ENCODE peak calls at places on chromosomes 5 and 9, in ten cellular contexts. One of them, this sample, is unnamed.

GRCh38 chr9:135179041-135179440 is 91.6 kb downstream of the OLFM1 start:
- DNase-seq in tibial artery: no peak
- DNase-seq in A549: no peak
- DNase-seq in skeletal muscle cell: no peak
- DNase-seq in HTR-8/SVneo: no peak
- DNase-seq in NCI-H510A treated with DMSO at 0.1 percent for 48 hours: no peak
- DNase-seq in HFF-Myc: no peak
- DNase-seq in IMR-90: no peak
- DNase-seq in heart right ventricle: no peak
- DNase-seq in AG08396: no peak
- DNase-seq in this sample: no peak

GRCh38 chr9:21615018-21615417 is 132.9 kb upstream of the IFNE start:
- DNase-seq in skeletal muscle cell: no peak
- DNase-seq in heart right ventricle: no peak
- DNase-seq in IMR-90: no peak
- DNase-seq in tibial artery: no peak
- DNase-seq in HTR-8/SVneo: no peak
- DNase-seq in NCI-H510A treated with DMSO at 0.1 percent for 48 hours: no peak
- DNase-seq in AG08396: no peak
- DNase-seq in HFF-Myc: no peak
- DNase-seq in A549: no peak
- DNase-seq in this sample: no peak

GRCh38 chr5:68265822-68266395 is 50.4 kb downstream of the PIK3R1 start:
- DNase-seq in HTR-8/SVneo: no peak
- DNase-seq in skeletal muscle cell: no peak
- DNase-seq in heart right ventricle: no peak
- DNase-seq in IMR-90: peak; percentile 23
- DNase-seq in NCI-H510A treated with DMSO at 0.1 percent for 48 hours: no peak
- DNase-seq in tibial artery: no peak
- DNase-seq in A549: no peak
- DNase-seq in AG08396: no peak
- DNase-seq in HFF-Myc: no peak
- DNase-seq in this sample: no peak

GRCh38 chr9:134320195-134320885 is 5.9 kb upstream of the RXRA start:
- DNase-seq in A549: no peak
- DNase-seq in NCI-H510A treated with DMSO at 0.1 percent for 48 hours: no peak
- DNase-seq in HTR-8/SVneo: no peak
- DNase-seq in AG08396: no peak
- DNase-seq in tibial artery: peak; percentile 62
- DNase-seq in skeletal muscle cell: no peak
- DNase-seq in IMR-90: no peak
- DNase-seq in HFF-Myc: no peak
- DNase-seq in heart right ventricle: no peak
- DNase-seq in this sample: no peak

GRCh38 chr5:150626853-150627276 is 13.6 kb upstream of the SYNPO start:
- DNase-seq in heart right ventricle: peak; percentile 62
- DNase-seq in HFF-Myc: no peak
- DNase-seq in IMR-90: no peak
- DNase-seq in tibial artery: peak; percentile 90
- DNase-seq in skeletal muscle cell: no peak
- DNase-seq in AG08396: no peak
- DNase-seq in HTR-8/SVneo: no peak
- DNase-seq in NCI-H510A treated with DMSO at 0.1 percent for 48 hours: no peak
- DNase-seq in A549: no peak
- DNase-seq in this sample: no peak

GRCh38 chr5:172350212-172351181 is 66.9 kb upstream of the UBTD2 start:
- DNase-seq in NCI-H510A treated with DMSO at 0.1 percent for 48 hours: no peak
- DNase-seq in IMR-90: no peak
- DNase-seq in A549: no peak
- DNase-seq in tibial artery: no peak
- DNase-seq in AG08396: no peak
- DNase-seq in HFF-Myc: no peak
- DNase-seq in skeletal muscle cell: no peak
- DNase-seq in HTR-8/SVneo: no peak
- DNase-seq in heart right ventricle: no peak
- DNase-seq in this sample: no peak

GRCh38 chr9:115291841-115292240 is 173.9 kb upstream of the TNC start:
- DNase-seq in A549: no peak
- DNase-seq in HTR-8/SVneo: no peak
- DNase-seq in IMR-90: peak; percentile 52
- DNase-seq in NCI-H510A treated with DMSO at 0.1 percent for 48 hours: no peak
- DNase-seq in skeletal muscle cell: no peak
- DNase-seq in AG08396: no peak
- DNase-seq in heart right ventricle: no peak
- DNase-seq in tibial artery: no peak
- DNase-seq in HFF-Myc: no peak
- DNase-seq in this sample: peak; percentile 6

GRCh38 chr5:115873392-115873791 is 31.7 kb downstream of the AP3S1 start:
- DNase-seq in HTR-8/SVneo: no peak
- DNase-seq in HFF-Myc: no peak
- DNase-seq in heart right ventricle: no peak
- DNase-seq in skeletal muscle cell: peak; percentile 32
- DNase-seq in tibial artery: no peak
- DNase-seq in IMR-90: peak; percentile 76
- DNase-seq in A549: no peak
- DNase-seq in NCI-H510A treated with DMSO at 0.1 percent for 48 hours: peak; percentile 46
- DNase-seq in AG08396: peak; percentile 12
- DNase-seq in this sample: peak; percentile 86

GRCh38 chr9:92746567-92747458 is 17.8 kb downstream of the BICD2 start:
- DNase-seq in AG08396: peak; percentile 42
- DNase-seq in skeletal muscle cell: no peak
- DNase-seq in HTR-8/SVneo: no peak
- DNase-seq in NCI-H510A treated with DMSO at 0.1 percent for 48 hours: no peak
- DNase-seq in heart right ventricle: no peak
- DNase-seq in IMR-90: peak; percentile 63
- DNase-seq in tibial artery: no peak
- DNase-seq in HFF-Myc: no peak
- DNase-seq in A549: no peak
- DNase-seq in this sample: no peak

GRCh38 chr5:23977365-23977764 is 470.0 kb downstream of the PRDM9 start:
- DNase-seq in NCI-H510A treated with DMSO at 0.1 percent for 48 hours: no peak
- DNase-seq in skeletal muscle cell: no peak
- DNase-seq in HFF-Myc: no peak
- DNase-seq in tibial artery: no peak
- DNase-seq in AG08396: no peak
- DNase-seq in IMR-90: no peak
- DNase-seq in HTR-8/SVneo: no peak
- DNase-seq in heart right ventricle: no peak
- DNase-seq in A549: no peak
- DNase-seq in this sample: no peak

GRCh38 chr9:107637421-107638420 is 148.2 kb upstream of the KLF4 start:
- DNase-seq in NCI-H510A treated with DMSO at 0.1 percent for 48 hours: peak; percentile 3
- DNase-seq in tibial artery: peak; percentile 97
- DNase-seq in HTR-8/SVneo: peak; percentile 51
- DNase-seq in IMR-90: peak; percentile 98
- DNase-seq in skeletal muscle cell: peak; percentile 94
- DNase-seq in HFF-Myc: peak; percentile 66
- DNase-seq in A549: peak; percentile 78
- DNase-seq in heart right ventricle: peak; percentile 97
- DNase-seq in AG08396: peak; percentile 97
- DNase-seq in this sample: peak; percentile 31

GRCh38 chr9:12955510-12956163 is 180.8 kb downstream of the LURAP1L start:
- DNase-seq in A549: no peak
- DNase-seq in tibial artery: no peak
- DNase-seq in NCI-H510A treated with DMSO at 0.1 percent for 48 hours: no peak
- DNase-seq in HTR-8/SVneo: no peak
- DNase-seq in HFF-Myc: no peak
- DNase-seq in AG08396: no peak
- DNase-seq in IMR-90: no peak
- DNase-seq in skeletal muscle cell: no peak
- DNase-seq in heart right ventricle: no peak
- DNase-seq in this sample: no peak

GRCh38 chr5:135304352-135305221 is 94.4 kb downstream of the MACROH2A1 start:
- DNase-seq in skeletal muscle cell: no peak
- DNase-seq in HTR-8/SVneo: no peak
- DNase-seq in A549: no peak
- DNase-seq in AG08396: no peak
- DNase-seq in NCI-H510A treated with DMSO at 0.1 percent for 48 hours: no peak
- DNase-seq in tibial artery: no peak
- DNase-seq in HFF-Myc: no peak
- DNase-seq in IMR-90: peak; percentile 24
- DNase-seq in heart right ventricle: no peak
- DNase-seq in this sample: no peak

GRCh38 chr5:56664025-56664424 is 151.3 kb upstream of the MAP3K1 start:
- DNase-seq in HFF-Myc: no peak
- DNase-seq in A549: no peak
- DNase-seq in skeletal muscle cell: no peak
- DNase-seq in tibial artery: no peak
- DNase-seq in heart right ventricle: no peak
- DNase-seq in AG08396: no peak
- DNase-seq in HTR-8/SVneo: no peak
- DNase-seq in IMR-90: no peak
- DNase-seq in NCI-H510A treated with DMSO at 0.1 percent for 48 hours: no peak
- DNase-seq in this sample: no peak

GRCh38 chr5:38858839-38859238 is 13.0 kb downstream of the OSMR start:
- DNase-seq in tibial artery: no peak
- DNase-seq in HFF-Myc: no peak
- DNase-seq in skeletal muscle cell: no peak
- DNase-seq in A549: no peak
- DNase-seq in AG08396: no peak
- DNase-seq in heart right ventricle: no peak
- DNase-seq in NCI-H510A treated with DMSO at 0.1 percent for 48 hours: no peak
- DNase-seq in IMR-90: no peak
- DNase-seq in HTR-8/SVneo: no peak
- DNase-seq in this sample: no peak

GRCh38 chr9:4594545-4594944 is 67.5 kb upstream of the PLPP6 start:
- DNase-seq in tibial artery: no peak
- DNase-seq in HFF-Myc: no peak
- DNase-seq in skeletal muscle cell: no peak
- DNase-seq in AG08396: no peak
- DNase-seq in heart right ventricle: no peak
- DNase-seq in A549: no peak
- DNase-seq in IMR-90: no peak
- DNase-seq in HTR-8/SVneo: no peak
- DNase-seq in NCI-H510A treated with DMSO at 0.1 percent for 48 hours: no peak
- DNase-seq in this sample: no peak

GRCh38 chr5:145637396-145637795 is 197.7 kb downstream of the PRELID2 start:
- DNase-seq in NCI-H510A treated with DMSO at 0.1 percent for 48 hours: no peak
- DNase-seq in AG08396: no peak
- DNase-seq in A549: no peak
- DNase-seq in HFF-Myc: no peak
- DNase-seq in skeletal muscle cell: no peak
- DNase-seq in HTR-8/SVneo: no peak
- DNase-seq in IMR-90: peak; percentile 45
- DNase-seq in heart right ventricle: no peak
- DNase-seq in tibial artery: no peak
- DNase-seq in this sample: no peak

GRCh38 chr5:40429258-40430111 is 250.2 kb upstream of the PTGER4 start:
- DNase-seq in NCI-H510A treated with DMSO at 0.1 percent for 48 hours: no peak
- DNase-seq in AG08396: no peak
- DNase-seq in A549: no peak
- DNase-seq in skeletal muscle cell: peak; percentile 63
- DNase-seq in HTR-8/SVneo: no peak
- DNase-seq in tibial artery: no peak
- DNase-seq in HFF-Myc: no peak
- DNase-seq in heart right ventricle: peak; percentile 72
- DNase-seq in IMR-90: peak; percentile 17
- DNase-seq in this sample: peak; percentile 86

GRCh38 chr9:6433405-6433804 is 20.4 kb downstream of the UHRF2 start:
- DNase-seq in heart right ventricle: no peak
- DNase-seq in tibial artery: no peak
- DNase-seq in skeletal muscle cell: no peak
- DNase-seq in IMR-90: peak; percentile 76
- DNase-seq in NCI-H510A treated with DMSO at 0.1 percent for 48 hours: no peak
- DNase-seq in AG08396: no peak
- DNase-seq in A549: no peak
- DNase-seq in HTR-8/SVneo: no peak
- DNase-seq in HFF-Myc: no peak
- DNase-seq in this sample: no peak

GRCh38 chr9:133777111-133777791 is 39.1 kb upstream of the SARDH start:
- DNase-seq in tibial artery: no peak
- DNase-seq in HTR-8/SVneo: no peak
- DNase-seq in IMR-90: no peak
- DNase-seq in HFF-Myc: no peak
- DNase-seq in heart right ventricle: peak; percentile 40
- DNase-seq in skeletal muscle cell: no peak
- DNase-seq in A549: no peak
- DNase-seq in NCI-H510A treated with DMSO at 0.1 percent for 48 hours: no peak
- DNase-seq in AG08396: no peak
- DNase-seq in this sample: no peak

GRCh38 chr5:139745800-139746690 is 49.6 kb upstream of the PSD2 start:
- DNase-seq in IMR-90: peak; percentile 67
- DNase-seq in NCI-H510A treated with DMSO at 0.1 percent for 48 hours: peak; percentile 78
- DNase-seq in AG08396: peak; percentile 87
- DNase-seq in skeletal muscle cell: peak; percentile 72
- DNase-seq in A549: peak; percentile 85
- DNase-seq in HTR-8/SVneo: no peak
- DNase-seq in HFF-Myc: no peak
- DNase-seq in heart right ventricle: peak; percentile 65
- DNase-seq in tibial artery: peak; percentile 90
- DNase-seq in this sample: peak; percentile 37

GRCh38 chr5:178336889-178337785 is 104.5 kb upstream of the PHYKPL start:
- DNase-seq in HTR-8/SVneo: no peak
- DNase-seq in NCI-H510A treated with DMSO at 0.1 percent for 48 hours: no peak
- DNase-seq in IMR-90: no peak
- DNase-seq in heart right ventricle: no peak
- DNase-seq in skeletal muscle cell: no peak
- DNase-seq in HFF-Myc: no peak
- DNase-seq in tibial artery: peak; percentile 57
- DNase-seq in AG08396: no peak
- DNase-seq in A549: no peak
- DNase-seq in this sample: no peak

GRCh38 chr9:84002344-84002743 is 21.7 kb downstream of the RMI1 start:
- DNase-seq in HFF-Myc: no peak
- DNase-seq in tibial artery: no peak
- DNase-seq in NCI-H510A treated with DMSO at 0.1 percent for 48 hours: no peak
- DNase-seq in HTR-8/SVneo: no peak
- DNase-seq in IMR-90: peak; percentile 17
- DNase-seq in A549: no peak
- DNase-seq in AG08396: no peak
- DNase-seq in skeletal muscle cell: no peak
- DNase-seq in heart right ventricle: no peak
- DNase-seq in this sample: no peak

GRCh38 chr9:71980266-71981018 is 69.0 kb downstream of the C9orf85 start:
- DNase-seq in skeletal muscle cell: no peak
- DNase-seq in HFF-Myc: no peak
- DNase-seq in A549: no peak
- DNase-seq in heart right ventricle: peak; percentile 17
- DNase-seq in AG08396: no peak
- DNase-seq in IMR-90: no peak
- DNase-seq in NCI-H510A treated with DMSO at 0.1 percent for 48 hours: peak; percentile 18
- DNase-seq in HTR-8/SVneo: no peak
- DNase-seq in tibial artery: no peak
- DNase-seq in this sample: no peak

This sample was measured in PC-3.